ENCODE peak calls at places on chromosomes 3 and 15, in seven cellular contexts. Y, Q, B, V, H, R and A are unnamed samples.

GRCh38 chr3:127886276-127886862 is 28.7 kb upstream of the KBTBD12 start:
- DNase-seq in R (no peak), Q (no peak), H (no peak), Y (no peak), V (no peak), B (no peak), A (no peak)

GRCh38 chr15:71707230-71708051 is 102.9 kb upstream of the NR2E3 start:
- DNase-seq in Y (no peak), B (no peak), Q (peak; percentile 29), V (no peak), H (peak; percentile 96), R (peak; percentile 55), A (peak; percentile 86)

GRCh38 chr3:194174980-194175379 is 39.0 kb downstream of the HES1 start:
- DNase-seq in V (no peak), R (no peak), Q (no peak), B (no peak), H (no peak), Y (no peak), A (no peak)

GRCh38 chr3:113985526-113985925 is 37.7 kb downstream of the ZDHHC23 start:
- DNase-seq in Y (no peak), R (no peak), Q (no peak), V (no peak), H (no peak), B (no peak), A (no peak)

GRCh38 chr3:13420051-13420816 is at the start of gene NUP210:
- DNase-seq in R (no peak), V (no peak), H (no peak), Y (no peak), Q (no peak), B (no peak), A (no peak)

GRCh38 chr15:23472678-23473077 is 25.6 kb upstream of the GOLGA6L2 start:
- DNase-seq in Y (peak; percentile 7), V (no peak), Q (no peak), B (no peak), R (no peak), H (no peak), A (no peak)

GRCh38 chr3:195540526-195540925 is 2.6 kb downstream of the PPP1R2 start:
- DNase-seq in Q (no peak), R (no peak), V (no peak), Y (no peak), H (no peak), B (no peak), A (no peak)

GRCh38 chr3:169618894-169619792 is 44.4 kb downstream of the MECOM start:
- DNase-seq in Q (no peak), R (no peak), Y (no peak), V (no peak), B (no peak), H (no peak), A (no peak)

GRCh38 chr3:9349321-9350117 is 13.3 kb upstream of the THUMPD3 start:
- DNase-seq in V (no peak), Q (no peak), H (peak; percentile 82), B (no peak), Y (peak; percentile 50), R (peak; percentile 97), A (peak; percentile 71)

GRCh38 chr3:66133050-66133757 is 87.6 kb upstream of the SLC25A26 start:
- DNase-seq in R (peak; percentile 65), H (peak; percentile 33), Y (peak; percentile 78), Q (no peak), B (no peak), V (no peak), A (no peak)

GRCh38 chr15:85681391-85681790 is 113.3 kb downstream of the KLHL25 start:
- DNase-seq in V (no peak), R (no peak), B (no peak), Y (no peak), H (no peak), Q (no peak), A (no peak)

GRCh38 chr3:188288153-188288552 is 134.2 kb downstream of the LPP start:
- DNase-seq in Q (no peak), H (no peak), V (no peak), Y (no peak), B (no peak), R (no peak), A (no peak)

GRCh38 chr3:168624892-168625291 is 529.2 kb upstream of the GOLIM4 start:
- DNase-seq in Q (no peak), Y (no peak), V (no peak), R (no peak), H (no peak), B (no peak), A (no peak)

GRCh38 chr3:48687220-48687678 is 1.5 kb upstream of the NCKIPSD start:
- DNase-seq in Q (no peak), Y (no peak), R (no peak), B (no peak), V (no peak), H (no peak), A (no peak)

GRCh38 chr15:66780172-66780972 is 78.3 kb downstream of the SMAD6 start:
- DNase-seq in R (peak; percentile 53), Q (no peak), Y (peak; percentile 89), B (peak; percentile 55), H (peak; percentile 64), V (no peak), A (no peak)

GRCh38 chr3:62604746-62605351 is 231.5 kb upstream of the FEZF2 start:
- DNase-seq in R (no peak), Y (no peak), B (no peak), Q (no peak), V (no peak), H (peak; percentile 49), A (no peak)

GRCh38 chr3:10994311-10994710 is 1.8 kb downstream of the SLC6A1 start:
- DNase-seq in V (no peak), Y (no peak), H (no peak), B (no peak), Q (no peak), R (no peak), A (no peak)

GRCh38 chr3:10988991-10989484 is 3.5 kb upstream of the SLC6A1 start:
- DNase-seq in V (no peak), Y (no peak), R (no peak), Q (no peak), B (no peak), H (no peak), A (no peak)

GRCh38 chr3:10993729-10994065 is 1.1 kb downstream of the SLC6A1 start:
- DNase-seq in R (no peak), V (no peak), H (no peak), Y (no peak), B (no peak), Q (no peak), A (no peak)

GRCh38 chr3:10992946-10993728 is 589 bp downstream of the SLC6A1 start:
- DNase-seq in V (no peak), H (no peak), B (no peak), R (no peak), Y (no peak), Q (no peak), A (no peak)

GRCh38 chr3:10992017-10992945 is at the start of gene SLC6A1:
- DNase-seq in Q (peak; percentile 26), Y (no peak), V (no peak), R (no peak), B (peak; percentile 17), H (no peak), A (no peak)
- TF ChIP-seq CTCF in Q (peak; percentile 50), Y (no peak), V (no peak), R (no peak), B (peak; percentile 30), H (peak; percentile 8), A (no peak)

DNA sequence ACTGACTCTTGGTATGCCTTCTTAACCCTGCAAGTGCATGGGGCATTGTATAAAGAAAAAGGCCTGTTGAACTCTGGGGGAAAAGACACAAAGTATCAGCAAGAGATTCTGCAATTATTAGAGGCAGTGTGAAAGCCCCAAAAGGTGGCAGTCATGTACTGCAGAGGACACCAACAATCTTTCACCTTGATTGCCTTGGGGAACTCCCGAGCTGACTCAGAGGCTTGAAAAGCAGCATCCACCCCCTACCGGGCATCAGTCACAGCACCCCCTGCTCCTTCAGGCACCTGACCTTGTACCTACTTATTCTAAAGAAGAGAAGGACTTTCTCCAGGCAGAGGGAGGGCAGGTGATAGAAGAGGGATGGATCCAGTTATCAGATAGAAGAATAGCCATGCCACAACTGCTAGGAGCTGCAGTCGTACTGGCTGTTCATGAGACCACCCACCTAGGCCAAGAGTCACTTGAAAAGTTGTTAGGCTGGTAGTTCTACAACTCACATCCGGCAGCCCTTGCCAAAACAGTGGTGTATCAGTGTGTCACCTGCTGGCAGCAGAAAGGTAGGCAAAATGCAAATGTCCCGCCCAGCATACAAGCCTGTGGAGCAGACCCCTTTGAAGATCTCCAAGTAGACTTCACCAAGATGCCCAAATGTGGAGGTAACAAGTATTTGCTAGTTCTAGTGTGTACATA is 241.6 kb upstream of the CNTN6 start:
- DNase-seq in R (no peak), Y (no peak), V (no peak), Q (no peak), B (peak; percentile 3), H (peak; percentile 2), A (no peak)
- TF ChIP-seq CTCF in R (no peak), Y (no peak), V (no peak), Q (no peak), B (no peak), H (no peak), A (no peak)

GRCh38 chr3:52959773-52960172 is 62.4 kb upstream of the STIMATE start:
- DNase-seq in R (no peak), V (no peak), B (no peak), Y (no peak), H (no peak), Q (no peak), A (no peak)
- TF ChIP-seq CTCF in R (no peak), V (no peak), B (no peak), Y (no peak), H (no peak), Q (no peak), A (no peak)

GRCh38 chr3:140552403-140552802 is 125.5 kb upstream of the TRIM42 start:
- DNase-seq in R (no peak), Y (no peak), V (peak; percentile 6), B (no peak), Q (no peak), H (no peak), A (no peak)
- TF ChIP-seq CTCF in R (no peak), Y (no peak), V (no peak), B (no peak), Q (no peak), H (peak; percentile 12), A (no peak)